ENCODE peak calls at places on chromosomes 1 and 21, in five cellular contexts. Z, G, P, E and Q are unnamed samples.
A peak's percentile ranks its signal among the peaks of the same experiment; 100 is the strongest.

GRCh38 chr1:12345350-12346217 is 115.8 kb downstream of the VPS13D start:
- DNase-seq in Z (no peak), G (no peak), P (no peak), E (peak; percentile 30), Q (no peak)

GRCh38 chr1:204495078-204495753 is 611 bp upstream of the PIK3C2B start:
- DNase-seq in Z (no peak), G (no peak), P (no peak), E (no peak), Q (no peak)

GRCh38 chr1:13802782-13803545 is 103.0 kb downstream of the PRDM2 start:
- DNase-seq in Z (no peak), G (no peak), P (no peak), E (peak; percentile 18), Q (no peak)

GRCh38 chr1:245512181-245512888 is 357.6 kb downstream of the KIF26B start:
- DNase-seq in Z (peak; percentile 17), G (no peak), P (no peak), E (no peak), Q (peak; percentile 46)

GRCh38 chr1:36609241-36610027 is 126.7 kb upstream of the CSF3R start:
- DNase-seq in Z (peak; percentile 78), G (no peak), P (peak; percentile 9), E (peak; percentile 51), Q (peak; percentile 32)

GRCh38 chr21:36297938-36298572 is 21.9 kb upstream of the MORC3 start:
- DNase-seq in Z (peak; percentile 39), G (no peak), P (peak; percentile 51), E (peak; percentile 91), Q (peak; percentile 3)

GRCh38 chr1:2356401-2356800 is 35.0 kb downstream of the MORN1 start:
- DNase-seq in Z (no peak), G (no peak), P (no peak), E (no peak), Q (no peak)

GRCh38 chr1:20480261-20481157 is 5.5 kb downstream of the CAMK2N1 start:
- DNase-seq in Z (no peak), G (no peak), P (no peak), E (peak; percentile 77), Q (no peak)

GRCh38 chr1:210770396-210770984 is 363.5 kb downstream of the KCNH1 start:
- DNase-seq in Z (no peak), G (no peak), P (no peak), E (no peak), Q (no peak)

GRCh38 chr1:178531897-178532296 is 19.0 kb downstream of the TEX35 start:
- DNase-seq in Z (no peak), G (no peak), P (no peak), E (no peak), Q (no peak)

GRCh38 chr1:203188686-203189232 is 2.3 kb upstream of the CHI3L1 start:
- DNase-seq in Z (no peak), G (no peak), P (no peak), E (no peak), Q (no peak)

GRCh38 chr1:21665711-21666571 is 3.2 kb downstream of the RAP1GAP start:
- DNase-seq in Z (peak; percentile 51), G (no peak), P (no peak), E (no peak), Q (no peak)

GRCh38 chr1:43440358-43440757 is 13.4 kb downstream of the HYI start:
- DNase-seq in Z (no peak), G (no peak), P (no peak), E (no peak), Q (no peak)

GRCh38 chr1:110765640-110766335 is 91.0 kb upstream of the KCNA3 start:
- DNase-seq in Z (peak; percentile 74), G (peak; percentile 2), P (peak; percentile 34), E (peak; percentile 17), Q (peak; percentile 72)

GRCh38 chr21:32182449-32182848 is 96.4 kb downstream of the MIS18A start:
- DNase-seq in Z (no peak), G (no peak), P (no peak), E (no peak), Q (no peak)

GRCh38 chr1:63148825-63149645 is 173.3 kb upstream of the FOXD3 start:
- DNase-seq in Z (peak; percentile 49), G (peak; percentile 4), P (no peak), E (peak; percentile 55), Q (peak; percentile 72)

GRCh38 chr1:211305044-211305443 is 21.6 kb upstream of the TRAF5 start:
- DNase-seq in Z (no peak), G (no peak), P (no peak), E (no peak), Q (peak; percentile 58)

GRCh38 chr21:16908087-16908486 is 604.8 kb upstream of the CXADR start:
- DNase-seq in Z (no peak), G (no peak), P (no peak), E (no peak), Q (peak; percentile 13)

GRCh38 chr1:183097438-183098051 is 74.3 kb downstream of the LAMC1 start:
- DNase-seq in Z (peak; percentile 11), G (no peak), P (no peak), E (no peak), Q (peak; percentile 87)

GRCh38 chr1:175538442-175538841 is 205.0 kb downstream of the TNR start:
- DNase-seq in Z (no peak), G (no peak), P (no peak), E (no peak), Q (no peak)

GRCh38 chr1:59845091-59845490 is 30.3 kb downstream of the HOOK1 start:
- DNase-seq in Z (no peak), G (no peak), P (no peak), E (no peak), Q (no peak)

GRCh38 chr1:156823210-156823790 is 6.7 kb upstream of the SH2D2A start:
- DNase-seq in Z (no peak), G (no peak), P (no peak), E (no peak), Q (no peak)

GRCh38 chr1:118294817-118295486 is 109.9 kb upstream of the SPAG17 start:
- DNase-seq in Z (no peak), G (no peak), P (no peak), E (no peak), Q (no peak)

GRCh38 chr1:201329286-201329685 is 46.0 kb downstream of the PKP1 start:
- DNase-seq in Z (no peak), G (no peak), P (no peak), E (no peak), Q (peak; percentile 64)

GRCh38 chr1:7255303-7256058 is 470.2 kb downstream of the CAMTA1 start:
- DNase-seq in Z (peak; percentile 56), G (no peak), P (no peak), E (no peak), Q (no peak)

GRCh38 chr1:68093737-68094136 is 43.3 kb upstream of the DIRAS3 start:
- DNase-seq in Z (peak; percentile 41), G (no peak), P (no peak), E (no peak), Q (no peak)

GRCh38 chr1:206676499-206676898 is 8.2 kb upstream of the MAPKAPK2 start:
- DNase-seq in Z (no peak), G (no peak), P (no peak), E (no peak), Q (no peak)

GRCh38 chr1:225409051-225409450 is 18.8 kb downstream of the LBR start:
- DNase-seq in Z (no peak), G (no peak), P (no peak), E (no peak), Q (no peak)

GRCh38 chr1:181075727-181076350 is 12.7 kb upstream of the IER5 start:
- DNase-seq in Z (no peak), G (no peak), P (no peak), E (no peak), Q (no peak)